ENCODE peak calls at places on chromosomes 2 and 18, in five cellular contexts. One of them, this sample, is unnamed.
A peak's percentile ranks its signal among the peaks of the same experiment; 100 is the strongest.

GRCh38 chr2:60759654-60760053 is 3.6 kb downstream of the PAPOLG start:
- DNase-seq in RKO: no peak
- DNase-seq in anterior cingulate cortex: no peak
- DNase-seq in myocyte: no peak
- DNase-seq in RWPE1: no peak
- DNase-seq in this sample: no peak

GRCh38 chr18:43578636-43579203 is 301.4 kb upstream of the SYT4 start:
- DNase-seq in RKO: no peak
- DNase-seq in anterior cingulate cortex: no peak
- DNase-seq in myocyte: peak; percentile 26
- DNase-seq in RWPE1: no peak
- DNase-seq in this sample: no peak

GRCh38 chr2:226320073-226320948 is 479.3 kb downstream of the IRS1 start:
- DNase-seq in RKO: no peak
- DNase-seq in anterior cingulate cortex: no peak
- DNase-seq in myocyte: peak; percentile 78
- DNase-seq in RWPE1: no peak
- DNase-seq in this sample: no peak

GRCh38 chr2:96963316-96963715 is 23.1 kb downstream of the FAM178B start:
- DNase-seq in RKO: no peak
- DNase-seq in anterior cingulate cortex: no peak
- DNase-seq in myocyte: no peak
- DNase-seq in RWPE1: no peak
- DNase-seq in this sample: peak; percentile 17

GRCh38 chr2:150472122-150472899 is 15.2 kb downstream of the RND3 start:
- DNase-seq in RKO: peak; percentile 14
- DNase-seq in anterior cingulate cortex: no peak
- DNase-seq in myocyte: peak; percentile 88
- DNase-seq in RWPE1: no peak
- DNase-seq in this sample: no peak

GRCh38 chr2:36245632-36246031 is 109.9 kb upstream of the CRIM1 start:
- DNase-seq in RKO: no peak
- DNase-seq in anterior cingulate cortex: no peak
- DNase-seq in myocyte: no peak
- DNase-seq in RWPE1: no peak
- DNase-seq in this sample: no peak

GRCh38 chr18:76679259-76679658 is 143.1 kb upstream of the ZNF236 start:
- DNase-seq in RKO: no peak
- DNase-seq in anterior cingulate cortex: no peak
- DNase-seq in myocyte: no peak
- DNase-seq in RWPE1: no peak
- DNase-seq in this sample: no peak

GRCh38 chr2:5777089-5777488 is 84.9 kb downstream of the SOX11 start:
- DNase-seq in RKO: no peak
- DNase-seq in anterior cingulate cortex: no peak
- DNase-seq in myocyte: no peak
- DNase-seq in RWPE1: no peak
- DNase-seq in this sample: no peak

GRCh38 chr2:148901142-148901541 is 26.1 kb downstream of the KIF5C start:
- DNase-seq in RKO: no peak
- DNase-seq in anterior cingulate cortex: no peak
- DNase-seq in myocyte: no peak
- DNase-seq in RWPE1: no peak
- DNase-seq in this sample: no peak

GRCh38 chr2:74499269-74499939 is at the start of gene LBX2:
- DNase-seq in RKO: no peak
- DNase-seq in anterior cingulate cortex: no peak
- DNase-seq in myocyte: peak; percentile 10
- DNase-seq in RWPE1: no peak
- DNase-seq in this sample: no peak

GRCh38 chr2:3465328-3465727 is 54.0 kb downstream of the ADI1 start:
- DNase-seq in RKO: no peak
- DNase-seq in anterior cingulate cortex: no peak
- DNase-seq in myocyte: peak; percentile 76
- DNase-seq in RWPE1: no peak
- DNase-seq in this sample: no peak

GRCh38 chr2:221085376-221085900 is 486.7 kb downstream of the EPHA4 start:
- DNase-seq in RKO: no peak
- DNase-seq in anterior cingulate cortex: no peak
- DNase-seq in myocyte: no peak
- DNase-seq in RWPE1: no peak
- DNase-seq in this sample: no peak

GRCh38 chr2:123687064-123687463 is 338.0 kb upstream of the CNTNAP5 start:
- DNase-seq in RKO: no peak
- DNase-seq in anterior cingulate cortex: no peak
- DNase-seq in myocyte: no peak
- DNase-seq in RWPE1: no peak
- DNase-seq in this sample: no peak

This sample was measured in mammary epithelial cell.